ENCODE peak calls at places on chromosomes 12 and 14, in six cellular contexts. R is WERI-Rb-1; T is GM23338; P is uterus; U is CD8-positive, alpha-beta T cell; H is right lobe of liver. Q is an unnamed sample.
A peak's percentile ranks its signal among the peaks of the same experiment; 100 is the strongest.

GRCh38 chr12:96354326-96354725 is 45.9 kb downstream of the CDK17 start:
- DNase-seq in P (no peak), R (no peak), H (no peak), U (no peak), T (no peak), Q (no peak)

GRCh38 chr12:110998165-110998564 is 77.8 kb upstream of the MYL2 start:
- DNase-seq in T (no peak), H (no peak), R (no peak), P (no peak), U (no peak), Q (no peak)

GRCh38 chr14:26204954-26205479 is 392.8 kb downstream of the NOVA1 start:
- DNase-seq in U (no peak), P (peak; percentile 38), H (no peak), R (peak; percentile 5), T (peak; percentile 71), Q (no peak)

GRCh38 chr14:91352696-91353692 is 64.6 kb downstream of the CCDC88C start:
- DNase-seq in U (no peak), P (no peak), R (no peak), H (no peak), T (no peak), Q (no peak)

GRCh38 chr12:88044035-88044434 is 14.8 kb upstream of the C12orf50 start:
- DNase-seq in U (no peak), T (no peak), P (no peak), R (no peak), H (peak; percentile 49), Q (no peak)

GRCh38 chr14:72472845-72473244 is 421.1 kb downstream of the DPF3 start:
- DNase-seq in T (peak; percentile 36), U (no peak), P (no peak), R (no peak), H (no peak), Q (no peak)

GRCh38 chr14:95895720-95896119 is 19.1 kb downstream of the TUNAR start:
- DNase-seq in U (no peak), H (no peak), P (no peak), T (peak; percentile 84), R (peak; percentile 75), Q (no peak)

GRCh38 chr12:54390176-54390667 is 5.7 kb upstream of the ZNF385A start:
- DNase-seq in T (peak; percentile 52), P (no peak), U (no peak), H (no peak), R (peak; percentile 60), Q (no peak)

GRCh38 chr12:132907216-132907615 is 19.8 kb upstream of the CHFR start:
- DNase-seq in P (no peak), T (peak; percentile 46), H (no peak), U (no peak), R (peak; percentile 20), Q (no peak)

GRCh38 chr14:61608245-61609142 is 86.8 kb upstream of the HIF1A start:
- DNase-seq in P (no peak), R (no peak), H (no peak), T (no peak), U (no peak), Q (no peak)

GRCh38 chr14:104266643-104267575 is 128.5 kb downstream of the KIF26A start:
- DNase-seq in R (no peak), T (no peak), U (no peak), P (peak; percentile 3), H (peak; percentile 30), Q (no peak)

GRCh38 chr12:11702959-11703358 is 53.5 kb downstream of the ETV6 start:
- DNase-seq in H (no peak), R (no peak), T (no peak), P (no peak), U (no peak), Q (no peak)

GRCh38 chr12:121456551-121456950 is 56.6 kb downstream of the RNF34 start:
- DNase-seq in R (no peak), H (no peak), T (no peak), U (no peak), P (no peak), Q (no peak)

GRCh38 chr14:25034803-25035681 is 14.9 kb downstream of the STXBP6 start:
- DNase-seq in H (no peak), R (no peak), U (no peak), P (no peak), T (no peak), Q (no peak)

GRCh38 chr12:52921488-52922165 is 16.8 kb upstream of the KRT8 start:
- DNase-seq in U (no peak), T (no peak), R (no peak), P (no peak), H (no peak), Q (no peak)

GRCh38 chr12:67697981-67698380 is 49.4 kb downstream of the DYRK2 start:
- DNase-seq in P (no peak), H (no peak), R (no peak), T (no peak), U (no peak), Q (no peak)

GRCh38 chr12:51421266-51421884 is 3.3 kb upstream of the SLC4A8 start:
- DNase-seq in T (peak; percentile 87), H (peak; percentile 49), U (no peak), P (no peak), R (peak; percentile 64), Q (peak; percentile 14)

GRCh38 chr12:125573293-125573692 is 508.1 kb downstream of the AACS start:
- DNase-seq in H (no peak), R (no peak), T (no peak), U (no peak), P (no peak), Q (no peak)

GRCh38 chr14:100446572-100446971 is 123.4 kb downstream of the SLC25A47 start:
- DNase-seq in U (no peak), R (peak; percentile 96), H (no peak), T (peak; percentile 88), P (no peak), Q (no peak)

GRCh38 chr12:24069532-24070395 is 120.3 kb upstream of the SOX5 start:
- DNase-seq in P (no peak), T (peak; percentile 44), H (peak; percentile 68), U (no peak), R (peak; percentile 65), Q (no peak)

GRCh38 chr12:49761677-49762467 is 20.5 kb downstream of the TMBIM6 start:
- DNase-seq in P (no peak), U (no peak), T (no peak), H (no peak), R (no peak), Q (no peak)

GRCh38 chr12:49764126-49764525 is 22.8 kb downstream of the TMBIM6 start:
- DNase-seq in T (no peak), H (no peak), U (no peak), R (no peak), P (no peak), Q (no peak)

GRCh38 chr12:49762468-49762847 is 21.1 kb downstream of the TMBIM6 start:
- DNase-seq in R (no peak), U (no peak), T (peak; percentile 17), H (no peak), P (no peak), Q (no peak)

GRCh38 chr12:49766115-49766455 is 24.7 kb downstream of the TMBIM6 start:
- DNase-seq in T (no peak), U (no peak), R (no peak), P (no peak), H (no peak), Q (no peak)

GRCh38 chr12:49763006-49763591 is 21.7 kb downstream of the TMBIM6 start:
- DNase-seq in P (peak; percentile 47), U (peak; percentile 58), R (peak; percentile 74), T (peak; percentile 90), H (peak; percentile 68), Q (peak; percentile 73)
- H3K36me3 ChIP-seq in P (no peaks in the 10 kb centered on the region), U (peaks cover 55% of the 10 kb centered on the region), R (peaks cover 70% of the 10 kb centered on the region), T (peaks cover 61% of the 10 kb centered on the region), H (peaks cover 27% of the 10 kb centered on the region), Q (peaks cover 54% of the 10 kb centered on the region)

GRCh38 chr12:113263431-113263963 is 42.2 kb downstream of the TPCN1 start:
- DNase-seq in R (peak; percentile 45), T (no peak), H (peak; percentile 81), P (no peak), U (no peak), Q (no peak)

GRCh38 chr12:113260636-113261300 is 39.5 kb downstream of the TPCN1 start:
- DNase-seq in U (no peak), T (no peak), P (no peak), H (no peak), R (no peak), Q (no peak)

GRCh38 chr12:113260127-113260526 is 38.9 kb downstream of the TPCN1 start:
- DNase-seq in P (no peak), U (no peak), R (no peak), T (no peak), H (no peak), Q (no peak)

GRCh38 chr12:113261847-113262470 is 40.7 kb downstream of the TPCN1 start:
- DNase-seq in R (no peak), U (no peak), P (no peak), H (no peak), T (no peak), Q (no peak)

DNA sequence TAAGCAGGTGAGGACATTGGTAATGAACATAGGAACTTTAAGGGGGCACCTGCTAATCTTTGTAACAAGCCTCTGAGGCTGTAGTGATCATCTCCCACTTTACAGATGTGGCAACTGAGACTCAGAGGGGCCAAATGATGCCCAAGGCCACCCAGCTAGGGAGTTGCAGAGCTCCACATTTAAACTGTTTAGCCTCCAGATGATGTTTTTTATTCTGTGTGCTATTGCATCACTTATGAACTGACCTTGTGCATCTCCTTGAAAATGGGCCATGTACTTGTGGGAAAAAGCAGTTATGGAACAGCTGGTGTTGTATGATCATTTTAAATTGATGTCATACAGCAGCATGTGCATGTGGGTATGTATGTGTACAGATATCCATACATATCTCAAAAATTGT is 41.4 kb downstream of the TPCN1 start:
- DNase-seq in P (no peak), T (no peak), R (no peak), U (no peak), H (no peak), Q (no peak)
- H3K27ac ChIP-seq in P (peak overlapping the region; percentile 45), T (no peak overlapping the region), R (no peak overlapping the region), U (no peak overlapping the region), H (no peak overlapping the region), Q (no peak overlapping the region)

GRCh38 chr12:115457798-115458197 is 773.8 kb upstream of the TBX3 start:
- DNase-seq in P (no peak), U (no peak), T (no peak), H (no peak), R (no peak), Q (no peak)
- H3K36me3 ChIP-seq in P (no peaks in the 10 kb centered on the region), U (no peaks in the 10 kb centered on the region), T (no peaks in the 10 kb centered on the region), H (no peaks in the 10 kb centered on the region), R (no peaks in the 10 kb centered on the region), Q (no peaks in the 10 kb centered on the region)

DNA sequence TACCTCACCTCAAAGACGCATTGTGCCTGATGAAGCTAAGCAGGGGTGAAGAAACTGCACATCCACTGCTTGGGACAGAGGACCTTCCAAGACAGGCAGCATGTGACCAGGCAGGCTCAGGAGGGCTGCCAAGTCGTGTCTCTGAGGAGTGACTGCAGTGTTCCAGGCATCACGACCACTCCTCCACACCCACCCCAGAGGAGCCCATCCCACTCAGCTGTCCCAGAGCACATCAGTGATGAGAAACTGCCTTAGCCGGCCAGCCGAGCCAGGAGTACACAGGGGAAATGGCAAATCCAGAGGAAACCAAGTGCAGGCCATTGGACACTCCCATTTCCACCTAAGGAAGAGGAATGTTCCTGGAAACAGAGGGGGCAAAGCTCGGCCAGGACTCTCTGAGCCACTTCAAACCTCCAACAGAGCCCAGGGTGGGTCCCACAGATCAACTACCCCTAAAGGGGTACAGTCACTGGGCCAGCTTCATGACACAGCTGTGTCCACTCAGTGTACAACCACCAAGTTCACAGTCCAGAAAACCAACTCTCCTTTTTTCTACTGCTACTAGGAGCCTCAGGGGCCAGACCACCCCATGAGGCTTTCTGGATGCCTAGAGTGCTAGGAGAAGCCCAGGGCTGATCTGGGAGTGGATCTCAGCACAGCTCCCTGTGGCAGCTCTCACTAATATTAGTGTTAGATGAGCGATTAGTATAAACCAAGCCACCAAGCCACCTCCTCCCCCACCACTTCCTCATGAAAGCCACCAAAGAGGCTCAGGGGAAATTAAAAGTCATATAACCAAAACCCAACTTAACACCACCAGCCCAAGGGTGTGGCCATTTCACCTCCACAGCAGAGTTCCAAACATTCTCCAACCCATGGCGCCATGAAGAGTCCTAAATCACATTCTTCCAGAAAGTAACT is 15.4 kb downstream of the PXN start:
- DNase-seq in H (no peak), T (no peak), U (no peak), R (no peak), P (peak; percentile 69), Q (no peak)
- H3K27ac ChIP-seq in H (peak overlapping the region; percentile 35), T (no peak overlapping the region), U (peak overlapping the region; percentile 28), R (no peak overlapping the region), P (peak overlapping the region; percentile 55), Q (peak overlapping the region; percentile 33)

Q was measured in effector memory CD4-positive, alpha-beta T cell.